ENCODE peak calls at places on chromosomes 3 and 15, in seven cellular contexts. N, E, L, Q, X, K and W are unnamed samples.

GRCh38 chr15:71002321-71002720 is 109.7 kb downstream of the LRRC49 start:
- DNase-seq in N (no peak), E (no peak), L (no peak), Q (no peak), X (no peak), K (no peak), W (no peak)

GRCh38 chr15:48559270-48559669 is 86.2 kb downstream of the FBN1 start:
- DNase-seq in N (peak; percentile 70), E (peak; percentile 70), L (no peak), Q (no peak), X (peak; percentile 41), K (peak; percentile 71), W (no peak)

GRCh38 chr15:79168922-79169322 is 78.3 kb upstream of the RASGRF1 start:
- DNase-seq in N (no peak), E (peak; percentile 38), L (no peak), Q (no peak), X (no peak), K (no peak), W (no peak)

GRCh38 chr3:182523836-182524235 is 269.5 kb upstream of the ATP11B start:
- DNase-seq in N (no peak), E (no peak), L (no peak), Q (no peak), X (no peak), K (no peak), W (no peak)

GRCh38 chr15:85886345-85886935 is 91.7 kb upstream of the KLHL25 start:
- DNase-seq in N (no peak), E (no peak), L (no peak), Q (no peak), X (peak; percentile 89), K (no peak), W (no peak)

GRCh38 chr3:119582178-119582577 is 2.9 kb downstream of the ADPRH start:
- DNase-seq in N (no peak), E (no peak), L (no peak), Q (no peak), X (no peak), K (no peak), W (no peak)

GRCh38 chr15:85489773-85490493 is 109.5 kb downstream of the AKAP13 start:
- DNase-seq in N (no peak), E (no peak), L (no peak), Q (no peak), X (no peak), K (no peak), W (no peak)

GRCh38 chr15:100763764-100764750 is 115.6 kb upstream of the ALDH1A3 start:
- DNase-seq in N (no peak), E (peak; percentile 7), L (no peak), Q (no peak), X (peak; percentile 34), K (no peak), W (no peak)

GRCh38 chr3:115100172-115100571 is 46.9 kb downstream of the ZBTB20 start:
- DNase-seq in N (peak; percentile 64), E (peak; percentile 17), L (no peak), Q (peak; percentile 6), X (no peak), K (no peak), W (no peak)

GRCh38 chr15:55297315-55297714 is 7.7 kb upstream of the RAB27A start:
- DNase-seq in N (no peak), E (no peak), L (no peak), Q (no peak), X (no peak), K (no peak), W (no peak)

GRCh38 chr3:30747771-30748281 is 141.4 kb downstream of the TGFBR2 start:
- DNase-seq in N (peak; percentile 12), E (peak; percentile 44), L (no peak), Q (no peak), X (no peak), K (no peak), W (no peak)

GRCh38 chr3:16838561-16838960 is 46.2 kb upstream of the PLCL2 start:
- DNase-seq in N (no peak), E (no peak), L (no peak), Q (no peak), X (peak; percentile 78), K (no peak), W (no peak)

GRCh38 chr3:113136529-113136928 is 74.8 kb upstream of the BOC start:
- DNase-seq in N (no peak), E (no peak), L (no peak), Q (no peak), X (no peak), K (no peak), W (no peak)

GRCh38 chr3:194682651-194683310 is 2.9 kb upstream of the FAM43A start:
- DNase-seq in N (peak; percentile 66), E (peak; percentile 86), L (peak; percentile 47), Q (peak; percentile 63), X (peak; percentile 72), K (peak; percentile 83), W (no peak)

GRCh38 chr15:26720546-26720945 is 52.3 kb downstream of the GABRB3 start:
- DNase-seq in N (no peak), E (no peak), L (no peak), Q (no peak), X (no peak), K (no peak), W (no peak)

GRCh38 chr3:2517479-2518188 is 419.0 kb downstream of the CNTN4 start:
- DNase-seq in N (no peak), E (no peak), L (no peak), Q (no peak), X (no peak), K (no peak), W (no peak)

GRCh38 chr3:185292238-185292637 is 38.4 kb upstream of the EHHADH start:
- DNase-seq in N (no peak), E (no peak), L (no peak), Q (no peak), X (no peak), K (no peak), W (no peak)